ENCODE peak calls at places on chromosomes 2 and 18, in five cellular contexts. G, P, N, L and Q are unnamed samples.

GRCh38 chr2:234843411-234843810 is 108.4 kb upstream of the SH3BP4 start:
- DNase-seq in G (no peak), P (no peak), N (no peak), L (no peak), Q (no peak)

GRCh38 chr2:214881647-214882205 is 72.2 kb upstream of the BARD1 start:
- DNase-seq in G (no peak), P (peak; percentile 3), N (no peak), L (peak; percentile 16), Q (no peak)

GRCh38 chr2:227493524-227493923 is 21.6 kb downstream of the AGFG1 start:
- DNase-seq in G (no peak), P (no peak), N (no peak), L (no peak), Q (no peak)

GRCh38 chr2:205524656-205525055 is 157.6 kb upstream of the NRP2 start:
- DNase-seq in G (peak; percentile 7), P (no peak), N (no peak), L (peak; percentile 21), Q (peak; percentile 31)

GRCh38 chr2:240759454-240759853 is 60.6 kb downstream of the KIF1A start:
- DNase-seq in G (peak; percentile 50), P (no peak), N (no peak), L (no peak), Q (no peak)

GRCh38 chr2:160752475-160753330 is 259.1 kb upstream of the RBMS1 start:
- DNase-seq in G (peak; percentile 9), P (no peak), N (no peak), L (no peak), Q (no peak)

GRCh38 chr2:134866498-134867099 is 28.2 kb downstream of the ACMSD start:
- DNase-seq in G (no peak), P (no peak), N (no peak), L (peak; percentile 35), Q (no peak)

GRCh38 chr2:178927173-178927572 is 120.0 kb upstream of the TTN start:
- DNase-seq in G (no peak), P (no peak), N (no peak), L (no peak), Q (no peak)

GRCh38 chr18:47265197-47265596 is 13.7 kb upstream of the SKOR2 start:
- DNase-seq in G (peak; percentile 53), P (no peak), N (no peak), L (no peak), Q (no peak)

GRCh38 chr2:202186641-202187202 is 51.7 kb downstream of the SUMO1 start:
- DNase-seq in G (no peak), P (no peak), N (no peak), L (peak; percentile 38), Q (no peak)

GRCh38 chr2:7083580-7084509 is 166.6 kb downstream of the RNF144A start:
- DNase-seq in G (no peak), P (no peak), N (peak; percentile 40), L (no peak), Q (no peak)

GRCh38 chr2:237935740-237936452 is 30.9 kb upstream of the UBE2F start:
- DNase-seq in G (no peak), P (no peak), N (no peak), L (peak; percentile 38), Q (no peak)

GRCh38 chr2:177264539-177265385 is at the start of gene NFE2L2:
- DNase-seq in G (peak; percentile 68), P (peak; percentile 94), N (peak; percentile 84), L (peak; percentile 92), Q (peak; percentile 94)

GRCh38 chr2:37357461-37358008 is 13.1 kb downstream of the QPCT start:
- DNase-seq in G (no peak), P (no peak), N (peak; percentile 30), L (no peak), Q (no peak)

GRCh38 chr2:27184115-27184514 is 27.7 kb upstream of the ATRAID start:
- DNase-seq in G (no peak), P (no peak), N (no peak), L (peak; percentile 68), Q (no peak)

GRCh38 chr2:119240311-119241204 is 16.9 kb downstream of the STEAP3 start:
- DNase-seq in G (peak; percentile 77), P (no peak), N (peak; percentile 72), L (peak; percentile 99), Q (peak; percentile 80)

GRCh38 chr2:38771632-38772031 is 6.4 kb upstream of the GEMIN6 start:
- DNase-seq in G (peak; percentile 53), P (no peak), N (no peak), L (peak; percentile 61), Q (no peak)

GRCh38 chr2:235543126-235543750 is 49.4 kb downstream of the AGAP1 start:
- DNase-seq in G (no peak), P (peak; percentile 39), N (no peak), L (no peak), Q (peak; percentile 63)

GRCh38 chr2:54503828-54504227 is 47.7 kb downstream of the SPTBN1 start:
- DNase-seq in G (no peak), P (no peak), N (no peak), L (no peak), Q (no peak)

GRCh38 chr18:25650201-25650941 is 298.4 kb upstream of the ZNF521 start:
- DNase-seq in G (no peak), P (no peak), N (no peak), L (peak; percentile 90), Q (no peak)

GRCh38 chr2:109125595-109126500 is 3.2 kb upstream of the SH3RF3 start:
- DNase-seq in G (peak; percentile 74), P (no peak), N (no peak), L (peak; percentile 65), Q (no peak)

GRCh38 chr2:116716444-116716843 is 1098.0 kb upstream of the DDX18 start:
- DNase-seq in G (no peak), P (no peak), N (no peak), L (no peak), Q (no peak)

GRCh38 chr18:57660961-57661360 is 39.3 kb upstream of the NARS1 start:
- DNase-seq in G (no peak), P (no peak), N (no peak), L (peak; percentile 52), Q (no peak)

GRCh38 chr2:241852116-241852980 is 6.3 kb downstream of the PDCD1 start:
- DNase-seq in G (no peak), P (no peak), N (no peak), L (no peak), Q (peak; percentile 17)

GRCh38 chr18:7300971-7301553 is 70.2 kb downstream of the LRRC30 start:
- DNase-seq in G (no peak), P (no peak), N (no peak), L (no peak), Q (no peak)

GRCh38 chr18:51429644-51430043 is 232.2 kb upstream of the MEX3C start:
- DNase-seq in G (no peak), P (no peak), N (no peak), L (no peak), Q (no peak)

GRCh38 chr2:73836141-73836943 is 7.6 kb downstream of the STAMBP start:
- DNase-seq in G (no peak), P (no peak), N (peak; percentile 59), L (peak; percentile 66), Q (peak; percentile 26)

GRCh38 chr2:88471083-88471942 is 18.8 kb upstream of the FOXI3 start:
- DNase-seq in G (no peak), P (no peak), N (no peak), L (no peak), Q (no peak)

GRCh38 chr2:158753561-158754302 is 41.4 kb upstream of the DAPL1 start:
- DNase-seq in G (peak; percentile 43), P (peak; percentile 83), N (no peak), L (peak; percentile 78), Q (peak; percentile 33)

GRCh38 chr2:92326-92725 is 46.0 kb upstream of the FAM110C start:
- DNase-seq in G (no peak), P (no peak), N (no peak), L (no peak), Q (no peak)

GRCh38 chr2:139925903-139926302 is 1145.7 kb upstream of the NXPH2 start:
- DNase-seq in G (no peak), P (no peak), N (no peak), L (no peak), Q (no peak)

GRCh38 chr2:232466221-232466620 is 10.3 kb downstream of the ALPI start:
- DNase-seq in G (no peak), P (no peak), N (no peak), L (no peak), Q (no peak)

GRCh38 chr18:12307871-12308385 is at the start of gene TUBB6:
- DNase-seq in G (peak; percentile 57), P (no peak), N (peak; percentile 71), L (peak; percentile 85), Q (peak; percentile 47)

GRCh38 chr2:127048969-127049897 is 57.7 kb downstream of the BIN1 start:
- DNase-seq in G (no peak), P (no peak), N (no peak), L (no peak), Q (peak; percentile 14)

GRCh38 chr2:65057391-65058052 is 1.3 kb downstream of the CEP68 start:
- DNase-seq in G (no peak), P (no peak), N (no peak), L (peak; percentile 71), Q (no peak)